ENCODE peak calls at places on chromosomes 3 and 15, in ten cellular contexts. I is gastrocnemius medialis, L is thyroid gland, C is uterus, H is cardiac muscle cell, S is ovary, Y is lower lobe of right lung, U is transverse colon, K is OCI-LY7, F is tibial artery. G is an unnamed sample.

GRCh38 chr3:127226451-127226850 is 33.5 kb downstream of the PRR23E start:
- DNase-seq in L (no peak), F (no peak), S (no peak), H (no peak), I (no peak), Y (no peak), C (no peak), U (no peak), K (no peak), G (no peak)

GRCh38 chr3:40780801-40781406 is 256.1 kb downstream of the ZNF621 start:
- DNase-seq in C (peak; percentile 28), S (peak; percentile 35), F (peak; percentile 76), K (no peak), U (no peak), I (peak; percentile 35), Y (no peak), H (no peak), L (peak; percentile 40), G (no peak)

GRCh38 chr3:40073310-40074007 is 236.0 kb upstream of the EIF1B start:
- DNase-seq in L (peak; percentile 10), S (no peak), F (no peak), C (no peak), I (no peak), H (peak; percentile 22), Y (no peak), K (no peak), U (no peak), G (no peak)

GRCh38 chr3:18868911-18869689 is 279.2 kb upstream of the KCNH8 start:
- DNase-seq in U (no peak), S (no peak), Y (no peak), H (no peak), L (no peak), I (no peak), F (no peak), K (no peak), C (no peak), G (no peak)

GRCh38 chr15:42118650-42119531 is 24.5 kb upstream of the PLA2G4D start:
- DNase-seq in L (no peak), F (no peak), S (no peak), Y (no peak), H (peak; percentile 53), K (no peak), I (no peak), C (no peak), U (peak; percentile 41), G (no peak)

GRCh38 chr3:107987036-107987557 is 103.7 kb downstream of the CD47 start:
- DNase-seq in C (peak; percentile 94), K (no peak), S (peak; percentile 75), Y (peak; percentile 72), H (no peak), L (peak; percentile 93), U (peak; percentile 77), I (peak; percentile 77), F (peak; percentile 90), G (no peak)

GRCh38 chr3:32870373-32871091 is 52.7 kb downstream of the TRIM71 start:
- DNase-seq in K (no peak), Y (no peak), S (no peak), U (no peak), C (no peak), H (no peak), F (no peak), I (no peak), L (no peak), G (no peak)

GRCh38 chr3:179330438-179330837 is 7.6 kb downstream of the ZNF639 start:
- DNase-seq in S (no peak), H (no peak), C (no peak), L (no peak), I (no peak), Y (no peak), F (no peak), U (no peak), K (no peak), G (no peak)

GRCh38 chr3:132623646-132624045 is 26.6 kb downstream of the ACKR4 start:
- DNase-seq in C (no peak), S (no peak), F (no peak), K (peak; percentile 8), I (no peak), Y (no peak), L (no peak), H (no peak), U (no peak), G (no peak)

GRCh38 chr3:131396170-131396569 is 14.6 kb downstream of the NUDT16 start:
- DNase-seq in K (no peak), S (no peak), F (no peak), I (peak; percentile 66), Y (no peak), H (no peak), C (no peak), L (no peak), U (no peak), G (no peak)

GRCh38 chr15:38702178-38702912 is 137.7 kb upstream of the RASGRP1 start:
- DNase-seq in Y (no peak), F (no peak), S (no peak), C (no peak), I (no peak), L (peak; percentile 16), H (no peak), U (peak; percentile 87), K (no peak), G (no peak)

GRCh38 chr3:108983051-108983450 is 29.4 kb upstream of the GUCA1C start:
- DNase-seq in S (no peak), F (no peak), C (no peak), K (no peak), H (no peak), I (no peak), L (no peak), U (no peak), Y (no peak), G (no peak)

DNA sequence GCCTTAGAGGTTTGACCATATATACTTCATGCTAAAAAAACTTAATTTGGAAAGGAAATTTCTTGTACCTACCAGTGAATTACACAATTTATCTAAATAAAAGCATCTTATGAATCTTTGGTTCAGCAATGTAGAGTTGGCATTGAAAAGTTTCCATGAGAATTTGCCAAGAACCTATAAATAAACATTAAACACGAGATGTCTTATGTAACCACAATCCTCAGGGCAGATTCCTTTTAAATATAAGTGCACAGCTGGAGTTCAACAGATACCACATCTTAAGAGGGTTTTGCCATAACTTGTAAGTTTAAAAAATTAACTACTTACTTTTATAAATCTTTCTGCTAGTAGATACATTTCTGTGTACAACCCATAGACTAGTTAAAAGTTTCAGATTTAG is 499.3 kb upstream of the ARRDC4 start:
- DNase-seq in I (no peak), C (no peak), F (no peak), K (no peak), Y (no peak), L (no peak), H (no peak), U (no peak), S (no peak), G (no peak)
- H3K4me1 ChIP-seq in I (peaks cover 13% of the 10 kb centered on the region), C (no peaks in the 10 kb centered on the region), F (no peaks in the 10 kb centered on the region), K (no peaks in the 10 kb centered on the region), Y (no peaks in the 10 kb centered on the region), L (no peaks in the 10 kb centered on the region), H (no peaks in the 10 kb centered on the region), U (no peaks in the 10 kb centered on the region), S (no peaks in the 10 kb centered on the region), G (no peaks in the 10 kb centered on the region)

GRCh38 chr15:71658827-71659729 is 151.3 kb upstream of the NR2E3 start:
- DNase-seq in S (no peak), L (no peak), U (no peak), H (no peak), Y (no peak), K (no peak), C (no peak), I (no peak), F (no peak), G (no peak)

GRCh38 chr15:71657141-71657540 is 153.2 kb upstream of the NR2E3 start:
- DNase-seq in U (no peak), I (no peak), S (no peak), F (no peak), L (no peak), H (no peak), C (no peak), K (no peak), Y (no peak), G (no peak)

GRCh38 chr15:71660501-71660900 is 149.9 kb upstream of the NR2E3 start:
- DNase-seq in K (no peak), Y (no peak), S (no peak), L (no peak), I (no peak), F (no peak), U (no peak), C (no peak), H (no peak), G (no peak)

GRCh38 chr15:71658036-71658435 is 152.3 kb upstream of the NR2E3 start:
- DNase-seq in F (no peak), U (no peak), C (no peak), L (no peak), S (no peak), H (no peak), Y (no peak), K (no peak), I (no peak), G (no peak)

GRCh38 chr15:71659730-71660067 is 150.7 kb upstream of the NR2E3 start:
- DNase-seq in L (no peak), H (no peak), C (no peak), I (no peak), U (no peak), F (no peak), Y (no peak), K (no peak), S (no peak), G (no peak)
- H3K27ac ChIP-seq in L (no peak overlapping the region), H (no peak overlapping the region), C (peak overlapping the region; percentile 10), I (peak overlapping the region; percentile 23), U (no peak overlapping the region), F (no peak overlapping the region), Y (no peak overlapping the region), K (no peak overlapping the region), S (no peak overlapping the region), G (no peak overlapping the region)

GRCh38 chr3:172692751-172693310 is 18.0 kb downstream of the NCEH1 start:
- DNase-seq in C (no peak), F (no peak), I (no peak), Y (no peak), U (no peak), H (no peak), L (no peak), S (no peak), K (peak; percentile 48), G (no peak)
- H3K4me1 ChIP-seq in C (no peaks in the 10 kb centered on the region), F (no peaks in the 10 kb centered on the region), I (peaks cover 34% of the 10 kb centered on the region), Y (peaks cover 37% of the 10 kb centered on the region), U (peaks cover 27% of the 10 kb centered on the region), H (peaks cover 12% of the 10 kb centered on the region), L (peaks cover 5% of the 10 kb centered on the region), S (no peaks in the 10 kb centered on the region), K (peaks cover 16% of the 10 kb centered on the region), G (peaks cover 7% of the 10 kb centered on the region)

DNA sequence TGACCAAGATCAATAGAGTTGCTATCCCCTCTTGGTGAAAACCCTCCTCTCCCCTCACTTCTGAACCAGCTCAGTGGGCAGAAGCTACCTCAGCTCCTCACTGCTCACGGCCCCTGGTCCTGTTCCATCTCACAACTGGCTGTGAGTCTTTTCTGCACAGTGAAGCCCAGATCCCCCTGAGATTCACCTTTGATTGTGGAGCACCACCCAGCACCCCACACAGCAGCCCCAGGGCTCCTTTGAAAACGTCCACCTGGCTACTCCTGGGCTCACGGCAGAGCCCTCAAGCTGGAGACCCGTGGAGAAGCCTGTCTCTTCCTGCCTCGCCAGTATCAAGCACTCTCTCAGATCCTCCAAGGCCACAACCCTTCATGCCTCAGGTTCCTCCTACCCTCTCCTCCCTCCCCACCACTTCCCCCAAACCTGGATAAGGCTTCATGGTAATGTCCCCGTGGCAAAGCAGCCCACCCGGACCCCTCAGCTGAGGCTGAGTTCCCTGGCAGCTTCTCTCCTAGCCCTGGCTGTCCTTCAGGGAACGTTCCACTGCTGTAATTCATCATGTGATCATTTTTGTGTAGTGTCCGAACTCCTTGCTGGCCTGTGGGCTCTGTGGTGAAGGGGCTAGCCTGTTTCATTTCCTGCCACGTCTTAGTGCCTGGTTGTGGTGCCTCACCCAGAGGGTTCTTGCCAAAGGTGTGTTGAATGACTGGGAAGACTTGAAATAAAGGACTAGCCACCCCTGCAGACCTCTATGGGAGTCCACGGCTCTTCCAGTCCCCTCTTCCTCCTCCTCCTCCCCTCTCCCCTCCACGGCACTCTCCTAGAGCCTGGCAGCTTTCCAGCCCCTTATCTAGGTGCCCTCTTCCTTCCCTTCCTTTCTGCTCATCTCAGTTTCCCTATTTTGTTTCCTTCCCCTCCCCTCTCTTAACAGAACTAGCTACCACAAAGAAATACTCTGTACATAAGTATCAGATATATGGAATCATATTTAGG is 44.5 kb downstream of the KY start:
- DNase-seq in Y (no peak), F (no peak), H (no peak), L (peak; percentile 22), C (no peak), S (no peak), U (no peak), I (no peak), K (no peak), G (no peak)
- H3K27ac ChIP-seq in Y (no peak overlapping the region), F (no peak overlapping the region), H (no peak overlapping the region), L (peak overlapping the region; percentile 23), C (no peak overlapping the region), S (no peak overlapping the region), U (no peak overlapping the region), I (no peak overlapping the region), K (no peak overlapping the region), G (no peak overlapping the region)

G was measured in CD8-positive, alpha-beta T cell.